ENCODE peak calls at places on chromosomes 7 and 10, in ten cellular contexts. P is kidney, I is IMR-90, S is GM12878, Z is colonic mucosa, D is HCT116, R is NT2/D1, Y is endothelial cell of umbilical vein, B is fibroblast of lung, K is SK-N-SH. M is an unnamed sample. For H3K9me3, the result is how much of the 10 kb centered on the place peaks cover.

GRCh38 chr10:120931999-120932398 is 80.8 kb downstream of the WDR11 start:
- DNase-seq in I (no peak), P (no peak), Z (no peak), Y (no peak), S (no peak), K (no peak), B (no peak), R (no peak), D (no peak), M (no peak)

GRCh38 chr7:82443044-82443800 is at the start of gene CACNA2D1:
- DNase-seq in B (peak), I (no peak), P (peak), K (peak), R (no peak), S (no peak), Z (peak), Y (peak), D (no peak), M (peak)

GRCh38 chr10:58742141-58742540 is 229.5 kb downstream of the BICC1 start:
- DNase-seq in Y (no peak), R (no peak), S (no peak), K (no peak), D (no peak), I (peak), P (no peak), B (peak), Z (no peak), M (no peak)

GRCh38 chr10:43844236-43844635 is 195.6 kb upstream of the ZNF32 start:
- DNase-seq in D (no peak), R (no peak), Y (no peak), P (no peak), K (no peak), B (no peak), I (no peak), S (no peak), Z (no peak), M (no peak)

GRCh38 chr10:23754179-23754578 is 315.3 kb downstream of the OTUD1 start:
- DNase-seq in Z (no peak), R (no peak), S (no peak), Y (no peak), B (no peak), K (no peak), D (no peak), P (no peak), I (no peak), M (no peak)

GRCh38 chr10:22369433-22370072 is 24.3 kb downstream of the SPAG6 start:
- DNase-seq in R (no peak), Z (no peak), K (no peak), D (peak), P (no peak), I (peak), Y (peak), S (no peak), B (no peak), M (peak)

GRCh38 chr7:24477807-24478655 is 95.2 kb upstream of the PALS2 start:
- DNase-seq in B (peak), D (no peak), S (no peak), Z (no peak), P (no peak), Y (peak), R (peak), K (no peak), I (peak), M (peak)

GRCh38 chr10:77949167-77949566 is 22.6 kb upstream of the DLG5 start:
- DNase-seq in D (peak), K (no peak), I (peak), Z (no peak), B (peak), R (peak), Y (peak), S (no peak), P (peak), M (peak)

GRCh38 chr10:38094923-38095574 is 912 bp downstream of the ZNF37A start:
- DNase-seq in I (no peak), R (no peak), Z (peak), S (no peak), P (peak), D (no peak), K (no peak), Y (no peak), B (no peak), M (no peak)

GRCh38 chr7:132966731-132967130 is 115.2 kb downstream of the CHCHD3 start:
- DNase-seq in B (peak), P (no peak), Y (no peak), D (no peak), I (peak), R (no peak), Z (no peak), S (no peak), K (no peak), M (no peak)

GRCh38 chr7:135690566-135690965 is 28.3 kb downstream of the STMP1 start:
- DNase-seq in B (peak), Z (no peak), Y (peak), S (no peak), R (no peak), D (no peak), P (no peak), I (peak), K (no peak), M (no peak)

GRCh38 chr7:106867641-106868351 is 2.7 kb downstream of the PIK3CG start:
- DNase-seq in B (no peak), P (peak), K (no peak), Z (no peak), Y (no peak), I (no peak), R (no peak), D (no peak), S (no peak), M (no peak)

GRCh38 chr7:23593706-23594105 is 3.5 kb upstream of the CCDC126 start:
- DNase-seq in P (no peak), R (no peak), D (no peak), S (no peak), K (no peak), Z (no peak), B (no peak), I (no peak), Y (no peak), M (no peak)

GRCh38 chr10:10911471-10911921 is 106.2 kb upstream of the CELF2 start:
- DNase-seq in Z (peak), B (peak), K (no peak), S (no peak), P (peak), I (peak), D (no peak), R (no peak), Y (peak), M (peak)

GRCh38 chr10:107585630-107586029 is 421.1 kb upstream of the SORCS1 start:
- DNase-seq in B (no peak), D (no peak), P (no peak), Z (peak), K (no peak), S (no peak), R (no peak), Y (no peak), I (no peak), M (peak)

GRCh38 chr10:95289003-95289920 is 1.5 kb downstream of the PDLIM1 start:
- DNase-seq in B (no peak), Z (peak), S (no peak), Y (no peak), I (no peak), D (no peak), P (no peak), R (no peak), K (no peak), M (peak)
- H3K9ac ChIP-seq in B (peak), Z (peak), S (peak), Y (no peak), I (peak), D (peak), P (no peak), R (peak), K (peak), M (peak)

DNA sequence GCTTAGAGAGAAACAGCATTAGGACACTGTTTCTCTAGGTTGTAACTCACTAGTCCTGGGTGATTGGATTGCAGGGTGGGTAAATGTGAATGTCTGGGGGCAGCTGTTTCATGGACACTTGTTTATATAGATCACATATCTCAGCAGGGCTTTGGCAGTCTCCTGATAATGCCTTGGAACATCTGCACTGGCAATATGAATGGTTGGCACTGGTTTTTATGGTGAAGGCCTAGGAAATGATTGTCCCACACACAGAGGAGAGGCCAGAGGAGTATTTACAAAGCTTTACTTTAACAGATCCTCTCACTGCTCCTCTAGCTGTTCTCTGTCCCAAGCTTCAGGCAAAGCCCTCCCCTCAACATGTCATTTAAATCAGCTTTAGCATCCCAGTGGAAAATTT is 171.3 kb upstream of the STEAP4 start:
- DNase-seq in I (no peak), S (no peak), B (no peak), Y (no peak), P (no peak), R (no peak), D (no peak), K (no peak), Z (no peak), M (no peak)
- H3K9me3 ChIP-seq in I (under half), S (under half), B (under half), Y (under half), P (under half), R (under half), D (under half), K (under half), Z (under half), M (under half)

DNA sequence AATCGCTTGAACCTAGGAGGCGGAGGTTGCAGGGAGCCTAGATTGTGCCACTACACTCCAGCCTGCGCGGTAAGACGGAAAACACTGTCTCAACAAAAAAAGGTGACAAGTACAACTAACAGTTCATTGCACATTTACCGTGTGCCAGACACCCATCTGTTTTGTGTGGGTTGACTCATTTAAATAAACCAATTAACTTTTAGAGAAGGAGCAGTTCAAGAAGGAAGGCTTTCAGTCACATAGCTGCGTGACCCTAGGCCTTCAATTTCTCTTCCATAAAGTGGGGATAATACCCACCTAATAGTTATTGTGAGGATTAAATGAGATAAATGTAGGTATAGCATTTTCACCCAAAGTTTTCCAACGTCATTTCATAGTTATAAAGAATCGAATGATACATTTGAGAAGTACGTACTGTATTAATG is 52.3 kb upstream of the KDM7A start:
- DNase-seq in Z (no peak), R (no peak), P (no peak), D (no peak), S (no peak), K (no peak), Y (no peak), B (no peak), I (no peak), M (no peak)
- H3K9ac ChIP-seq in Z (no peak), R (no peak), P (no peak), D (no peak), S (no peak), K (no peak), Y (no peak), B (no peak), I (no peak), M (no peak)

GRCh38 chr10:3263747-3264146 is 91.2 kb upstream of the PITRM1 start:
- DNase-seq in Z (no peak), B (no peak), K (no peak), P (no peak), D (no peak), S (no peak), I (no peak), Y (no peak), R (no peak), M (no peak)
- H3K9me3 ChIP-seq in Z (under half), B (under half), K (under half), P (under half), D (under half), S (under half), I (under half), Y (under half), R (under half), M (under half)

DNA sequence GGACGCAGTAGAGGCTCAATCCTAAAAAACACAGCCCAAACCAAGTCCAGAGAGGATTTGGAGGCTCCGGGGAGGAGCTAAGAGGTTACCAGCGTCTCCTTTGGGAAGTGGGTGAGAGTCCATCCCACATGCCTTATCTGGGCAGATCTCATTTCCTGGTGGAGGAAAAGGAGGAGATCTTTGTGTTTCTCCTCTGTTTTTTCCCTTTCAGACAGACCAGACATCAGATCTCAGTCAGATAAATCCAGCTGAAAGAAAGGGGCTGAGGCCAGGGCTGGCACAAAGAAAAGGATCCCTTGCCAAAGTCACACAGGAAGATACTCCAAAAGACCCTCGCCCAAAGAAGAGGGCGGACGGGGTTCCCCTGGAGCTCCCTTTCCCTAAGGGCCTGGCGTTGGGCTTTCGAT is 58.3 kb upstream of the COMTD1 start:
- DNase-seq in R (no peak), I (no peak), D (no peak), B (peak), P (no peak), K (peak), Z (no peak), S (no peak), Y (peak), M (no peak)
- H3K9ac ChIP-seq in R (no peak), I (peak), D (peak), B (no peak), P (no peak), K (peak), Z (peak), S (no peak), Y (peak), M (no peak)

DNA sequence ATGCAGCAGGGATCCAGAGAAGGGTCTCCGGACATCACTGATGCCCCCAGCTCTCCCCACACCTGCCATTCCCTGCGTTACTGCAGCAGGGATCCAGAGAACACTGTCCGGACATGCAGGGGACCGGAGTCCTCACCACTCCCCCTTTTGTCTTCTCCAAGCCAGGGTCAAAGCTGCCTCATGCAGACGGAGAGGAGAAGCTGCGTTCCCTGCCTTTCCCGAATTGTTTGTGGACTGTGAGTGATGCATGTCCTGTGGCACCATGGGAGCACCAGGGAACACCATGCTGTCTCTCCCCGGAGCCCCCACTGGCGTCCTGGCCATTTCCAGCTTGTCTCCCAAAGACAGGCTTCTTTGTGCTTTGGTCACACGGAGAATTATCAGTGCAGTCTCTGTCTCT is 599.7 kb downstream of the PTPRN2 start:
- DNase-seq in Z (no peak), D (no peak), P (peak), R (no peak), K (no peak), S (no peak), B (no peak), I (no peak), Y (no peak), M (no peak)
- H3K9me3 ChIP-seq in Z (under half), D (under half), P (under half), R (under half), K (under half), S (under half), B (under half), I (half or more), Y (under half), M (under half)

GRCh38 chr10:61400524-61400923 is 52.7 kb downstream of the TMEM26 start:
- DNase-seq in D (no peak), B (no peak), Z (no peak), R (no peak), S (no peak), P (no peak), K (no peak), Y (no peak), I (no peak), M (no peak)

GRCh38 chr10:61398730-61399129 is 54.5 kb downstream of the TMEM26 start:
- DNase-seq in B (peak), I (peak), R (no peak), D (no peak), Z (no peak), K (no peak), P (no peak), S (no peak), Y (no peak), M (no peak)

GRCh38 chr10:61399386-61399785 is 53.8 kb downstream of the TMEM26 start:
- DNase-seq in Z (no peak), B (peak), Y (no peak), R (no peak), D (no peak), K (no peak), S (no peak), I (peak), P (no peak), M (no peak)

DNA sequence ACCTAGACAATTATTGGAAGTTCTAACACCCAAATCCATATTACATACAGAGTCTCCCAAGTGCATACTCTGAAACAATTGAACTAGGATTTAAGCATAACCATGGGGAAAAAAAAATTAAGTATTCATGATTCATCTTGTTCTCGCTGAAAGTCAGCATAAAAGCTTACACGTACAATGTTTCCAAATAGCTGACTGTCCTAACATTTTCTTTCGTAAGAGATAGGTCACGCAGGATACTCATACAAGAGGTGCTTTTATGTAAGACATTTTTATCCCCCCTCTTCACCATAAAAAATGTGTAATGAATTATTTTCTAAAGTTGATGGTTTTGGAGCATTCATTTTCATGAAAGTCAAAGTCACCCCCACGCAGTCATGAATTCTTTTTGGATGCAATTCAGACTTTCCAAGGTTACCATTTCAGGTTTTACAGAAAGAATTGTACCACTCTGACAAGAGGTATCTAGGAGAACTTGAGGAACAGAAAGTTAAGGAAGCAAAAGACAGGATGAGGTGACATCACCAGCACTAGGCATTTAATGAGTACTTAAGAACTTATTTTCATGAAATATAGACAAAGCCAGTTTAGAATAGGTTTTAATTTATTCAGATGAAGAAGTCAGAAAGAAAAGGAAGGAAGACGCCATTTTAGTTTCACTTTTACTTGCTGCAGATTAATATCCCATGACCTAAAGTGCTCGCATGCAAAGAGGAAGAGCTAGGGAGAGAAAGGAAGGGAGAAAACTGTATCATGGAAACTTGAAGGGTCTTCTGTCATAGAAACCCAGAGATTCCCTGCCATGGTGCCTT is 55.8 kb downstream of the TMEM26 start:
- DNase-seq in S (no peak), K (no peak), Y (peak), P (no peak), R (no peak), Z (no peak), B (peak), I (peak), D (no peak), M (peak)
- H3K9ac ChIP-seq in S (no peak), K (no peak), Y (peak), P (no peak), R (no peak), Z (no peak), B (no peak), I (no peak), D (no peak), M (no peak)

DNA sequence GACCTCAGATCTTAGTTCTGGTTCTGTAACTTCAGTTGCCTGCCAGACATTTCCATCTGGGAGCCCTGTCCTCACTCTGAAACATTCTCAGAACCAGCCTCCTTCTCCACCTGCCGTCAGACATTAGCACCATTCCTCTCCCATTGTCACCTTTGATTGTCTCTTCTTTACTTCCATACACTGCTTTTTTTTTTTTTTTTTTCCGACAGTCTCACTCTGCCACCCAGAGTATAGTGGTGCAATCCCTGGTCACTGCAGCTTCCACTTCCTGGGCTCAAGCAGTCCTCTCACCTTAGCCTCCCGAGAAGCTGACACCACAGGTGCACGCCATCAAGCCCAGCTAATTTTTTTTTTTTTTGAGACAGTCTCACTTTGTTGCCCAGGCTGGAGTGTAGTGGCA is 21.1 kb upstream of the HIPK2 start:
- DNase-seq in Y (no peak), I (no peak), S (no peak), R (no peak), D (no peak), Z (no peak), B (no peak), K (no peak), P (no peak), M (no peak)
- H3K9me3 ChIP-seq in Y (under half), I (under half), S (under half), R (under half), D (under half), Z (under half), B (under half), K (under half), P (under half), M (under half)

M was measured in mammary epithelial cell.